ENCODE peak calls at places on chromosomes 4 and X, in four cellular contexts. I is fibroblast of lung, J is HFF-Myc, M is cardiac muscle cell. Q is an unnamed sample.

GRCh38 chrX:154428176-154429171 is at the start of gene ATP6AP1:
- DNase-seq in I (peak; percentile 95), J (peak; percentile 78), M (peak; percentile 96), Q (peak; percentile 15)

GRCh38 chr4:94968493-94968892 is 210.7 kb downstream of the BMPR1B start:
- DNase-seq in I (no peak), J (no peak), M (no peak), Q (no peak)

GRCh38 chrX:2397648-2398340 is 103.0 kb downstream of the DHRSX start:
- DNase-seq in I (peak; percentile 77), J (no peak), M (peak; percentile 54), Q (no peak)

GRCh38 chr4:148852092-148852699 is 410.0 kb upstream of the NR3C2 start:
- DNase-seq in I (no peak), J (no peak), M (peak; percentile 3), Q (no peak)

GRCh38 chrX:14095702-14096101 is 66.0 kb upstream of the GEMIN8 start:
- DNase-seq in I (peak; percentile 32), J (peak; percentile 32), M (peak; percentile 76), Q (peak; percentile 12)

GRCh38 chr4:165580379-165580905 is 201.6 kb downstream of the CPE start:
- DNase-seq in I (peak; percentile 99), J (peak; percentile 14), M (peak; percentile 90), Q (peak; percentile 99)

GRCh38 chr4:100075056-100075455 is 115.2 kb downstream of the DDIT4L start:
- DNase-seq in I (peak; percentile 68), J (no peak), M (no peak), Q (no peak)

GRCh38 chr4:8276358-8277240 is 7.0 kb downstream of the HTRA3 start:
- DNase-seq in I (peak; percentile 38), J (no peak), M (peak; percentile 66), Q (no peak)

GRCh38 chr4:172656055-172656454 is 512.6 kb upstream of the GALNT7 start:
- DNase-seq in I (no peak), J (no peak), M (no peak), Q (no peak)

GRCh38 chr4:32462944-32463343 is 1742.8 kb downstream of the PCDH7 start:
- DNase-seq in I (peak; percentile 1), J (no peak), M (peak; percentile 49), Q (no peak)

GRCh38 chr4:99033956-99034355 is 38.4 kb downstream of the METAP1 start:
- DNase-seq in I (peak; percentile 80), J (no peak), M (peak; percentile 25), Q (no peak)

GRCh38 chr4:6270691-6271121 is 1.1 kb downstream of the WFS1 start:
- DNase-seq in I (peak; percentile 15), J (no peak), M (peak; percentile 48), Q (no peak)

GRCh38 chrX:45681891-45682290 is 481.2 kb upstream of the DIPK2B start:
- DNase-seq in I (no peak), J (no peak), M (no peak), Q (no peak)

GRCh38 chr4:68129793-68130192 is at the start of gene TMPRSS11F:
- DNase-seq in I (no peak), J (no peak), M (no peak), Q (no peak)

GRCh38 chrX:1727531-1728027 is 112.7 kb downstream of the ASMT start:
- DNase-seq in I (peak; percentile 31), J (no peak), M (no peak), Q (no peak)

GRCh38 chrX:103276581-103277002 is at the start of gene TCEAL5:
- DNase-seq in I (no peak), J (no peak), M (no peak), Q (no peak)

GRCh38 chr4:905485-906214 is 26.5 kb downstream of the GAK start:
- DNase-seq in I (no peak), J (no peak), M (no peak), Q (no peak)

GRCh38 chr4:77921701-77922100 is 59.1 kb downstream of the MRPL1 start:
- DNase-seq in I (peak; percentile 95), J (peak; percentile 86), M (peak; percentile 95), Q (peak; percentile 53)

GRCh38 chr4:76203541-76203940 is 10.1 kb downstream of the SCARB2 start:
- DNase-seq in I (no peak), J (no peak), M (no peak), Q (no peak)

GRCh38 chr4:3516836-3517730 is 15.1 kb downstream of the LRPAP1 start:
- DNase-seq in I (no peak), J (no peak), M (no peak), Q (no peak)

GRCh38 chr4:10175626-10176025 is 59.0 kb upstream of the WDR1 start:
- DNase-seq in I (no peak), J (no peak), M (peak; percentile 18), Q (no peak)

GRCh38 chr4:3700736-3701135 is 65.4 kb upstream of the ADRA2C start:
- DNase-seq in I (no peak), J (no peak), M (no peak), Q (no peak)

GRCh38 chr4:1813915-1814314 is 20.8 kb downstream of the FGFR3 start:
- DNase-seq in I (no peak), J (no peak), M (no peak), Q (no peak)

GRCh38 chr4:158845166-158846041 is 76.6 kb downstream of the FNIP2 start:
- DNase-seq in I (no peak), J (no peak), M (no peak), Q (no peak)

GRCh38 chr4:74754218-74754617 is 40.1 kb downstream of the BTC start:
- DNase-seq in I (no peak), J (no peak), M (no peak), Q (no peak)

GRCh38 chrX:7985568-7985967 is 58.4 kb upstream of the PNPLA4 start:
- DNase-seq in I (peak; percentile 74), J (no peak), M (no peak), Q (no peak)

GRCh38 chrX:20225488-20225833 is 41.2 kb downstream of the RPS6KA3 start:
- DNase-seq in I (no peak), J (no peak), M (no peak), Q (no peak)

GRCh38 chr4:176193126-176193525 is 2.3 kb downstream of the SPATA4 start:
- DNase-seq in I (peak; percentile 60), J (no peak), M (peak; percentile 38), Q (no peak)

GRCh38 chrX:47625365-47625764 is 4.4 kb downstream of the CFP start:
- DNase-seq in I (no peak), J (no peak), M (no peak), Q (no peak)

GRCh38 chrX:47632664-47633063 is 2.9 kb upstream of the CFP start:
- DNase-seq in I (no peak), J (no peak), M (no peak), Q (no peak)

GRCh38 chrX:47631676-47632075 is 1.9 kb upstream of the CFP start:
- DNase-seq in I (no peak), J (no peak), M (no peak), Q (no peak)

GRCh38 chrX:47628980-47629379 is 750 bp downstream of the CFP start:
- DNase-seq in I (no peak), J (no peak), M (no peak), Q (no peak)

DNA sequence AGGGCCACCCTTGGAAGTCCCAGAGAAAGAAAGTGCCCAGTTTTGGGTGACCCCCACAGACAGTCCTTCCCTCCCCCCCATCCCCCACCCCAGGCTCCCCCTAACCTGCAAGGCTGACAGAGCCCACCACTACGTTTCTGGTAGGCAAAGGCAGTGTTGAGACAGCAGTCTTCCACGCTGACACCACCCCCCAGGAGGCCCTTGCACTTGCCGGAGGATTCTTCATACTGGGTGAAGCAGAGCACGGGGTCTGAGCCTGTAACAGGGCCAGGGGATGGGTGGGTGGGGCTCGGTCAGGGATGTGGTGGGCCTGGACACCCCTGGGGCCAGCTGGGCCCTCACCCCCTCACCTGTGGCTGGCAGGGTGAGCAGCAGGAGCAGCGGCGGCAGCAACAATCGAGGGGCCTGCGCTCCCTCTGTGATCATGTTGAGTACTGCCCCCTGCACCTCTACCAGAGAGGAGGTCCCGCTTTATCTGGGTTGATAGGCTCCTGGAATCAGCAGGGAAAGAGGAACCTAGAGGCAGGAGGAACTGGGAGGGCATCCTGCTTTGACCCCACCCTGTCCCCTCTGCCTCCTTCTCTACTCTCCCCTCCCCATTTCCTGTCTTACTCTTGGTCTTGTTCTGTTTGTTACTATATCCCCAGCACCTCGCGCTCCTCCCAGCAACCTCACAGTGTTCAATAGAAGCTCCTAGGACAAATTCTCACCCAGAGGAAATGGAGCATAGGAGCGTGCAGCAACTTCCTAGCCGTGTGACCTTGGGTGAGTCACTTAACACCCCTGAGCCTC is at the start of gene CFP:
- DNase-seq in I (no peak), J (no peak), M (no peak), Q (no peak)
- H3K4me3 ChIP-seq in I (no peak within 1 kb of the TSS), J (no peak within 1 kb of the TSS), M (no peak within 1 kb of the TSS), Q (no peak within 1 kb of the TSS)

GRCh38 chrX:137427061-137427778 is 138.7 kb upstream of the ZIC3 start:
- DNase-seq in I (no peak), J (no peak), M (no peak), Q (no peak)

GRCh38 chrX:137427813-137428212 is 138.1 kb upstream of the ZIC3 start:
- DNase-seq in I (no peak), J (no peak), M (peak; percentile 7), Q (no peak)

GRCh38 chrX:137424679-137425078 is 141.2 kb upstream of the ZIC3 start:
- DNase-seq in I (no peak), J (no peak), M (no peak), Q (no peak)

GRCh38 chrX:137423241-137423640 is 142.7 kb upstream of the ZIC3 start:
- DNase-seq in I (no peak), J (no peak), M (no peak), Q (no peak)

DNA sequence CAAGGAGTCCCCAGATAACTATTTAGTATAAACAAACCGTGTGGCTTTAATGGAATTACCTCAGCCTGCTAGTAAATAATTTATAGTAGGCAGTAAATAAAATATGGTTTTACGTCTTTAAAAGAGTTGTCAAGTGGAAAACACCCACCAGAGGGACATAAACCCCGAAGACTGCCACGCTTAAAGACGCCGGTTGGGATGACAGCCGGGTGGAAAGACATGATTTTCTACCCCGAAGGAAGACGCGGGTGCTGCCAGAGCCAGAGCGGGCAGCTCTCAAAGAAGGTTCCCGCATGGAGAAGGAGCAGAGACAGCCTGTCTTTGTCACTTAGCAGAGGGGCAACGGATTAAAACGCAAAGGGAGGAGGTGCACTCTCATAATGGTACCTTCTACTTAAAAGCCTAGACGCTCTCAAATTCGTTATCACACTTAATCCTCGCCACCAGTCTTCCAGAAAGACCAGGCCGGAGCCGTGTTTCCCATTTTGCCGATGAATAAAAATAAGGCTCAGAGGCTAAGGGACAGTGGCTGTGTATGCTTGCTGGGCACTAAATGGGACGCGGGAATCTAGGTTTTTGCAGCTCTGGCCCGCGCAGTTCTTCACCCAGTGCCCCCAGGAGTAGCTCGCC is 140.5 kb upstream of the ZIC3 start:
- DNase-seq in I (no peak), J (no peak), M (no peak), Q (no peak)
- H3K4me3 ChIP-seq in I (no peak overlapping the region), J (no peak overlapping the region), M (no peak overlapping the region), Q (no peak overlapping the region)

GRCh38 chr4:138241281-138242075 is 671 bp downstream of the SLC7A11 start:
- DNase-seq in I (peak; percentile 56), J (no peak), M (peak; percentile 42), Q (no peak)
- H3K4me3 ChIP-seq in I (peak overlapping the region; percentile 58), J (peak overlapping the region; percentile 61), M (peak overlapping the region; percentile 23), Q (peak overlapping the region; percentile 60)

DNA sequence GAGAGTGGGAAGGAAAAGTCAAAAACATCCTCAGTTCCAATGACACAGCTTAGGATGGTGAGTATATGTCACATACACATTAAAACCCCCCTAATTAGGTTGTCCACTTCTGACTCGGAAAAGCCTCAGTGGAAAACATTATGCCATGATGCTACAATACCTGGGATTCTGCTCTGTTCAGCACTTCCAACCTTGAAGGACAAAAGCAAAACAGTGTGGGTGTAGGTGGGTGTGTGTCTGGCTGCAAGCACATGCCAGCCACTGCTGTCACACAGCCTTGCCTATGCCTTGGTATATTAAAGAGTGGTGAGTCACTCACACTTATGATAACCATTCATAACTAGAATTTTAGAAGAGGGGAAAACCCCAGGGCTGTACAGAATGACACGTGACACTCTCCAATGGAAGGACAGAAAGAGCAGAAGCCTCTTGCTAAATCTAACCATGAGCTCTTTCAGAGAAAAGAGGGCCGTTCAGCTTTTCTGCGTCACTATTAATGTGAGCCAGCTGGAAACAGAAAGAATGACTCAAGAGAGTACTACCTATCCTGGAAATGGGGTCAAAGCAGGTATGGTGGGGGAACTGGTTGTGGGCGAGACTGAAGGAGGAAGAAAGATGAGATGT is 159.6 kb downstream of the TET2 start:
- DNase-seq in I (peak; percentile 13), J (no peak), M (no peak), Q (no peak)
- H3K4me3 ChIP-seq in I (no peak overlapping the region), J (no peak overlapping the region), M (no peak overlapping the region), Q (no peak overlapping the region)

Q was measured in epithelial cell of proximal tubule.